ENCODE peak calls at places on chromosome 16, in five cellular contexts. O is PC-3, B is fibroblast of lung, L is PC-9, E is K562. G is an unnamed sample. For H3K4me1, the result is how much of the 10 kb centered on the place peaks cover.

GRCh38 chr16:21937387-21937829 is 15.8 kb upstream of the UQCRC2 start:
- DNase-seq in O (no peak), E (no peak), B (no peak), L (peak), G (no peak)

GRCh38 chr16:4323845-4324478 is 8.1 kb downstream of the GLIS2 start:
- DNase-seq in L (no peak), O (no peak), B (peak), E (peak), G (no peak)

GRCh38 chr16:23922406-23922805 is 86.6 kb downstream of the PRKCB start:
- DNase-seq in L (no peak), O (no peak), E (no peak), B (no peak), G (no peak)

GRCh38 chr16:24700549-24701392 is 28.7 kb upstream of the TNRC6A start:
- DNase-seq in E (peak), L (peak), B (peak), O (peak), G (peak)

GRCh38 chr16:69820926-69821541 is 58.9 kb downstream of the WWP2 start:
- DNase-seq in O (no peak), E (no peak), B (peak), L (no peak), G (no peak)

GRCh38 chr16:85690469-85691064 is 1.8 kb upstream of the GINS2 start:
- DNase-seq in B (no peak), L (no peak), E (no peak), O (no peak), G (no peak)

GRCh38 chr16:21950782-21951521 is 2.2 kb upstream of the UQCRC2 start:
- DNase-seq in B (peak), L (peak), E (peak), O (peak), G (no peak)

GRCh38 chr16:30472328-30472942 is at the start of gene ITGAL:
- DNase-seq in O (no peak), E (no peak), B (no peak), L (no peak), G (no peak)

GRCh38 chr16:2191446-2191706 is 5.0 kb downstream of the CASKIN1 start:
- DNase-seq in O (no peak), E (no peak), L (no peak), B (no peak), G (no peak)

GRCh38 chr16:53457670-53458069 is 23.4 kb downstream of the RBL2 start:
- DNase-seq in E (no peak), O (no peak), L (no peak), B (no peak), G (no peak)

GRCh38 chr16:56520251-56520577 is 390 bp upstream of the BBS2 start:
- DNase-seq in B (no peak), O (no peak), L (no peak), E (no peak), G (no peak)

GRCh38 chr16:30934827-30935557 is 11.6 kb downstream of the FBXL19 start:
- DNase-seq in B (peak), L (no peak), O (peak), E (peak), G (no peak)

GRCh38 chr16:31420037-31420436 is 8.1 kb downstream of the COX6A2 start:
- DNase-seq in B (no peak), E (no peak), L (no peak), O (no peak), G (no peak)

GRCh38 chr16:30731411-30731810 is 16.8 kb upstream of the PHKG2 start:
- DNase-seq in L (no peak), B (no peak), E (no peak), O (no peak), G (no peak)

GRCh38 chr16:66473654-66474519 is 46.8 kb downstream of the BEAN1 start:
- DNase-seq in L (peak), E (no peak), B (no peak), O (peak), G (no peak)

GRCh38 chr16:88815901-88816589 is 4.3 kb upstream of the APRT start:
- DNase-seq in E (peak), B (no peak), O (peak), L (no peak), G (no peak)

GRCh38 chr16:29645699-29646187 is 17.3 kb upstream of the SPN start:
- DNase-seq in L (no peak), E (peak), B (peak), O (no peak), G (no peak)

GRCh38 chr16:21684199-21684598 is 20.4 kb downstream of the OTOA start:
- DNase-seq in E (peak), O (no peak), L (no peak), B (no peak), G (no peak)

GRCh38 chr16:85290626-85291301 is 178.5 kb upstream of the CIBAR2 start:
- DNase-seq in E (no peak), O (no peak), L (no peak), B (no peak), G (no peak)

GRCh38 chr16:47477680-47478079 is 16.5 kb downstream of the PHKB start:
- DNase-seq in E (no peak), L (no peak), O (peak), B (peak), G (no peak)

GRCh38 chr16:17555176-17555575 is 84.4 kb upstream of the XYLT1 start:
- DNase-seq in L (no peak), E (no peak), B (peak), O (no peak), G (no peak)

GRCh38 chr16:80546249-80546648 is 5.5 kb downstream of the DYNLRB2 start:
- DNase-seq in B (no peak), L (no peak), E (no peak), O (no peak), G (no peak)

GRCh38 chr16:27723711-27724490 is 174.0 kb downstream of the KATNIP start:
- DNase-seq in L (no peak), E (no peak), B (no peak), O (no peak), G (no peak)

GRCh38 chr16:27726621-27727275 is 176.8 kb downstream of the KATNIP start:
- DNase-seq in L (no peak), B (peak), E (no peak), O (peak), G (no peak)

GRCh38 chr16:27722892-27723450 is 173.0 kb downstream of the KATNIP start:
- DNase-seq in E (no peak), B (no peak), L (no peak), O (no peak), G (no peak)

GRCh38 chr16:27724491-27724878 is 174.5 kb downstream of the KATNIP start:
- DNase-seq in E (no peak), O (no peak), L (no peak), B (no peak), G (no peak)

GRCh38 chr16:27725271-27726010 is 175.5 kb downstream of the KATNIP start:
- DNase-seq in B (no peak), O (no peak), L (no peak), E (no peak), G (no peak)
- H3K4me1 ChIP-seq in B (under half), O (under half), L (under half), E (under half), G (under half)

DNA sequence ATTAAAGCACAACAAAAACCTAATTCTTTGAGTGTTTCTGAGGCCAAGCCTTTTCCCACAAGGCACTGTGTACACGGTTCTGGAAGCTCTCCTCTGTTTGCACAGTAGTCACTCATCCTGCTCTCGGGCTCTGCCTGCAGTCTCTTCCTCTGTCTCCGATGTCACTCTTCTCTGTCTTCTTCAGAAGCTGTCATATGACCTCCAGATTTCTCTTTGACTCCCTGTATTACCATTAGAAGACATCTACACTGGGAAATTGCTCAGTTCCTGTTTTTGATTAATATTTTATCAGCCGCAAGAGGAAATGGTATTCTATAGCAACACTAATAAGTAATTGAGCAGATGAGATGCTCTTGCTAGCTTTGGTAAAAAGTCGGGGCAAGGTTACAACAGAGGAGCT is 422.9 kb downstream of the WWOX start:
- DNase-seq in L (no peak), E (no peak), O (no peak), B (no peak), G (no peak)
- H2AFZ ChIP-seq in L (no peak), E (no peak), O (no peak), B (no peak), G (no peak)

GRCh38 chr16:8957509-8958157 is 6.1 kb downstream of the USP7 start:
- DNase-seq in O (no peak), E (no peak), B (no peak), L (no peak), G (no peak)
- H3K4me1 ChIP-seq in O (under half), E (half or more), B (under half), L (under half), G (under half)

DNA sequence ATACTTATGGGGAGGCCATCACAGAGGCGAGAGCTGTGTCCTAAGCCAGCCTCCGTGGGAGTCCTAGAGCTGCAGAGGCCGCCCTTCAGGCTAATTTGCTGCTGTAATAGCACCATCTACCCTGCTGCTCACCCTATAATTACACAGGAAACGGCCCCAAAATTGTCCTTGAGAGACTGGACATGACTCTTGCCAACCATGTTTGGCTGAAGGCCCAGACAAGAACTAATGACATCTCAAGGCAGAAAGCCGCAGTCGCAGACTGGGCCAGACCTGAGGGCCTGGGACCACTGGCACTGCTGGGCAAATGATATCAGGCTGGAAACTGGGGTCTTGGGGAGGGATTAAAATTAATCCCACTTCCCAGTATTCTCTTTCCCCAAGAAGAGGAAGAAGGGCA is 24.1 kb downstream of the PSMD7 start:
- DNase-seq in O (no peak), L (no peak), B (no peak), E (no peak), G (no peak)
- H2AFZ ChIP-seq in O (no peak), L (no peak), B (no peak), E (no peak), G (no peak)

GRCh38 chr16:20401066-20401465 is 3.5 kb downstream of the PDILT start:
- DNase-seq in O (no peak), L (no peak), B (no peak), E (no peak), G (no peak)
- H3K4me1 ChIP-seq in O (under half), L (under half), B (under half), E (under half), G (under half)

GRCh38 chr16:50459681-50460080 is 88.5 kb upstream of the NKD1 start:
- DNase-seq in E (no peak), L (no peak), O (no peak), B (no peak), G (no peak)

GRCh38 chr16:50457423-50457822 is 88.6 kb upstream of the BRD7 start:
- DNase-seq in E (no peak), O (peak), L (peak), B (no peak), G (no peak)

GRCh38 chr16:50458694-50459271 is 89.4 kb upstream of the NKD1 start:
- DNase-seq in E (no peak), B (no peak), O (no peak), L (no peak), G (no peak)

GRCh38 chr16:50455288-50455845 is 86.6 kb upstream of the BRD7 start:
- DNase-seq in L (no peak), O (no peak), E (no peak), B (no peak), G (no peak)

GRCh38 chr16:50457979-50458461 is 89.2 kb upstream of the BRD7 start:
- DNase-seq in E (no peak), L (peak), O (no peak), B (no peak), G (no peak)
- H2AFZ ChIP-seq in E (peak), L (peak), O (no peak), B (no peak), G (no peak)

GRCh38 chr16:28180660-28181556 is 30.9 kb downstream of the XPO6 start:
- DNase-seq in B (peak), O (no peak), E (no peak), L (no peak), G (no peak)

GRCh38 chr16:28179354-28179753 is 32.4 kb downstream of the XPO6 start:
- DNase-seq in E (no peak), B (no peak), O (no peak), L (no peak), G (no peak)

GRCh38 chr16:28182183-28182582 is 29.6 kb downstream of the XPO6 start:
- DNase-seq in L (no peak), O (no peak), E (no peak), B (peak), G (no peak)

GRCh38 chr16:28183441-28183840 is 28.3 kb downstream of the XPO6 start:
- DNase-seq in L (peak), E (no peak), O (no peak), B (no peak), G (no peak)

DNA sequence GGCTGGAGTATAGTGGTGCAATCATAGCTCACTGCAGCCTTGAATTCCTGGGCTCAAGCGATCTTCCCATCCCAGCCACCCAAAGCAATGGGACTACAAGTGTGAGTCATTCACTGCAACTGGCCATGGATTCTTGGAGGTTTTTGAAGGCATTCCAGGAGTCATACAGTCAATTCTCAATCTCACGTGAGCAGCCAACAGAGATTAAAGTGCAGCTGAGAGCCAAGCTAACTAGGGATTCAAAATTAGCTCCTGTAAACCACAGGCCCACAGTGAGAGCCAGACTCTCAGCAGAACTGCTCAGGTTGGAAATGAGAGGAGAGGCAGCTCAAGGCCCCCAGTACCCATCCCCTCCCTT is 30.2 kb downstream of the XPO6 start:
- DNase-seq in B (peak), O (peak), L (peak), E (no peak), G (peak)
- H3K4me1 ChIP-seq in B (under half), O (under half), L (under half), E (under half), G (under half)

GRCh38 chr16:12545292-12545610 is 258.4 kb downstream of the CPPED1 start:
- DNase-seq in O (no peak), B (no peak), E (no peak), L (no peak), G (no peak)
- H2AFZ ChIP-seq in O (no peak), B (no peak), E (no peak), L (no peak), G (no peak)

GRCh38 chr16:71648162-71648561 is 22.2 kb downstream of the MARVELD3 start:
- DNase-seq in O (no peak), E (no peak), L (no peak), B (no peak), G (no peak)
- H3K4me1 ChIP-seq in O (under half), E (under half), L (under half), B (under half), G (under half)